ENCODE peak calls at places on chromosomes 5 and 9, in six cellular contexts. Y is GM12891, P is EL, J is fibroblast of pulmonary artery, C is Kasumi-1, N is NCI-H2107. O is an unnamed sample.

GRCh38 chr5:107230367-107230766 is 440.4 kb downstream of the EFNA5 start:
- DNase-seq in C (no peak), P (no peak), J (no peak), Y (no peak), N (no peak), O (no peak)

GRCh38 chr5:135034186-135034962 is at the start of gene PITX1:
- DNase-seq in Y (no peak), C (peak; percentile 22), P (peak; percentile 65), N (no peak), J (peak; percentile 5), O (peak; percentile 43)

GRCh38 chr5:133382661-133383579 is 229.4 kb downstream of the FSTL4 start:
- DNase-seq in Y (no peak), C (no peak), J (no peak), P (no peak), N (no peak), O (no peak)

GRCh38 chr5:107067391-107067790 is 603.3 kb downstream of the EFNA5 start:
- DNase-seq in Y (no peak), C (no peak), N (no peak), P (no peak), J (no peak), O (no peak)

GRCh38 chr5:39255406-39255805 is 36.0 kb upstream of the FYB1 start:
- DNase-seq in J (no peak), C (no peak), P (no peak), N (no peak), Y (no peak), O (no peak)

GRCh38 chr9:77966718-77967117 is 64.9 kb downstream of the GNAQ start:
- DNase-seq in C (no peak), J (no peak), N (no peak), Y (no peak), P (no peak), O (no peak)

GRCh38 chr9:19513671-19514275 is 105.0 kb downstream of the ACER2 start:
- DNase-seq in Y (no peak), N (no peak), C (peak; percentile 1), P (peak; percentile 10), J (peak; percentile 17), O (no peak)

GRCh38 chr5:32951878-32952277 is 240.8 kb downstream of the NPR3 start:
- DNase-seq in P (no peak), N (no peak), Y (no peak), C (no peak), J (no peak), O (no peak)

GRCh38 chr9:117987945-117988344 is 283.7 kb downstream of the TLR4 start:
- DNase-seq in N (no peak), C (no peak), Y (no peak), P (no peak), J (no peak), O (no peak)

GRCh38 chr5:38680094-38680765 is 123.8 kb upstream of the LIFR start:
- DNase-seq in C (no peak), N (no peak), Y (no peak), J (no peak), P (no peak), O (no peak)

GRCh38 chr5:113381791-113382190 is 53.0 kb downstream of the TSSK1B start:
- DNase-seq in N (no peak), C (no peak), P (peak; percentile 16), Y (no peak), J (no peak), O (no peak)

GRCh38 chr5:37804401-37804800 is 35.4 kb downstream of the GDNF start:
- DNase-seq in Y (no peak), J (no peak), N (no peak), P (no peak), C (no peak), O (no peak)

GRCh38 chr5:72884911-72885310 is 68.5 kb downstream of the TNPO1 start:
- DNase-seq in P (no peak), Y (no peak), N (no peak), J (no peak), C (no peak), O (no peak)

GRCh38 chr9:69657269-69657668 is 14.9 kb downstream of the APBA1 start:
- DNase-seq in N (no peak), J (peak; percentile 10), P (no peak), C (no peak), Y (no peak), O (no peak)

GRCh38 chr5:143592648-143593047 is 189.2 kb upstream of the NR3C1 start:
- DNase-seq in N (no peak), C (no peak), J (peak; percentile 74), P (peak; percentile 27), Y (no peak), O (no peak)

GRCh38 chr9:93673844-93674334 is 97.5 kb downstream of the PHF2 start:
- DNase-seq in C (no peak), Y (no peak), N (no peak), J (no peak), P (no peak), O (no peak)

GRCh38 chr9:6557883-6558282 is 87.6 kb downstream of the GLDC start:
- DNase-seq in N (no peak), P (no peak), C (no peak), Y (no peak), J (peak; percentile 45), O (no peak)

GRCh38 chr5:134614461-134615085 is 18.1 kb downstream of the SAR1B start:
- DNase-seq in C (no peak), Y (no peak), N (no peak), J (peak; percentile 10), P (no peak), O (no peak)

GRCh38 chr5:133942589-133943474 is 25.6 kb downstream of the C5orf15 start:
- DNase-seq in J (no peak), C (no peak), Y (no peak), P (no peak), N (no peak), O (no peak)

GRCh38 chr9:14769235-14769580 is 46.7 kb upstream of the CER1 start:
- DNase-seq in J (peak; percentile 65), P (peak; percentile 6), Y (no peak), N (no peak), C (peak; percentile 11), O (peak; percentile 11)

GRCh38 chr5:29654990-29655389 is 1538.5 kb upstream of the CDH6 start:
- DNase-seq in C (no peak), Y (no peak), J (no peak), P (no peak), N (no peak), O (no peak)

GRCh38 chr9:129483467-129484324 is 137.2 kb downstream of the C9orf50 start:
- DNase-seq in N (no peak), P (peak; percentile 84), J (peak; percentile 96), Y (no peak), C (no peak), O (peak; percentile 84)

O was measured in HFFc6.